ENCODE peak calls at places on chromosomes 16 and 17, in ten cellular contexts. J, V, K, E, A, D, H, B, O and S are unnamed samples.

GRCh38 chr16:78034530-78034929 is 12.2 kb downstream of the CLEC3A start:
- DNase-seq in J (no peak), O (no peak), K (no peak), H (no peak), B (no peak), A (no peak), D (no peak), E (no peak), V (no peak), S (peak; percentile 50)

GRCh38 chr16:55875273-55875672 is at the start of gene CES5A:
- DNase-seq in O (no peak), E (no peak), K (no peak), V (no peak), A (no peak), H (no peak), D (no peak), B (no peak), J (no peak), S (no peak)

GRCh38 chr17:77352441-77352840 is 211.7 kb downstream of the SEC14L1 start:
- DNase-seq in K (peak; percentile 7), E (no peak), O (no peak), J (no peak), H (no peak), A (no peak), D (no peak), B (no peak), V (no peak), S (no peak)

GRCh38 chr16:86044241-86044671 is 145.3 kb downstream of the IRF8 start:
- DNase-seq in A (peak; percentile 38), H (no peak), V (no peak), O (no peak), J (peak; percentile 72), D (peak; percentile 2), E (peak; percentile 71), B (peak; percentile 22), K (no peak), S (peak; percentile 22)

GRCh38 chr17:4142107-4142900 is 526 bp downstream of the ZZEF1 start:
- DNase-seq in A (peak; percentile 47), V (peak; percentile 69), H (peak; percentile 24), D (peak; percentile 18), E (no peak), O (peak; percentile 67), B (peak; percentile 23), J (peak; percentile 69), K (peak; percentile 43), S (peak; percentile 25)

GRCh38 chr16:67535201-67535600 is 6.6 kb downstream of the RIPOR1 start:
- DNase-seq in J (no peak), B (no peak), D (no peak), K (no peak), E (no peak), A (no peak), O (peak; percentile 60), V (no peak), H (no peak), S (no peak)

GRCh38 chr17:39123627-39124026 is 27.8 kb downstream of the PLXDC1 start:
- DNase-seq in V (no peak), E (no peak), D (no peak), B (no peak), A (no peak), K (no peak), H (no peak), J (no peak), O (peak; percentile 51), S (peak; percentile 4)

GRCh38 chr17:74380086-74380958 is 13.0 kb downstream of the GPR142 start:
- DNase-seq in J (no peak), H (no peak), V (no peak), K (no peak), D (no peak), E (no peak), O (no peak), B (no peak), A (peak; percentile 60), S (no peak)

GRCh38 chr16:87240211-87241134 is 76.7 kb downstream of the C16orf95 start:
- DNase-seq in O (no peak), K (no peak), B (no peak), H (no peak), A (no peak), D (no peak), V (no peak), J (no peak), E (peak; percentile 41), S (no peak)

GRCh38 chr17:76561799-76562268 is 22.0 kb downstream of the PRCD start:
- DNase-seq in J (no peak), K (no peak), D (no peak), V (no peak), E (no peak), H (no peak), B (no peak), O (no peak), A (no peak), S (peak; percentile 23)

GRCh38 chr16:67833035-67833417 is 9.1 kb upstream of the THAP11 start:
- DNase-seq in B (no peak), D (peak; percentile 60), J (no peak), O (no peak), E (no peak), V (no peak), A (no peak), H (no peak), K (no peak), S (peak; percentile 45)

GRCh38 chr17:31698751-31699150 is 160.3 kb downstream of the COPRS start:
- DNase-seq in J (no peak), K (no peak), O (no peak), B (no peak), E (no peak), D (no peak), A (no peak), V (no peak), H (no peak), S (no peak)

GRCh38 chr16:30600215-30600614 is 10.0 kb downstream of the ZNF689 start:
- DNase-seq in D (no peak), B (no peak), H (no peak), E (no peak), O (no peak), A (no peak), K (no peak), J (no peak), V (no peak), S (no peak)

GRCh38 chr16:86575754-86576557 is 2.4 kb upstream of the FOXL1 start:
- DNase-seq in D (peak; percentile 94), A (no peak), O (peak; percentile 60), V (no peak), E (peak; percentile 67), H (peak; percentile 86), J (peak; percentile 96), K (peak; percentile 81), B (peak; percentile 32), S (peak; percentile 99)

GRCh38 chr16:12906271-12906670 is 4.9 kb downstream of the SHISA9 start:
- DNase-seq in D (no peak), E (no peak), A (no peak), V (no peak), B (no peak), K (no peak), O (no peak), J (no peak), H (no peak), S (no peak)

GRCh38 chr16:17354121-17354750 is 116.5 kb downstream of the XYLT1 start:
- DNase-seq in B (no peak), O (no peak), A (no peak), K (no peak), E (peak; percentile 72), D (no peak), H (no peak), J (no peak), V (peak; percentile 8), S (no peak)

DNA sequence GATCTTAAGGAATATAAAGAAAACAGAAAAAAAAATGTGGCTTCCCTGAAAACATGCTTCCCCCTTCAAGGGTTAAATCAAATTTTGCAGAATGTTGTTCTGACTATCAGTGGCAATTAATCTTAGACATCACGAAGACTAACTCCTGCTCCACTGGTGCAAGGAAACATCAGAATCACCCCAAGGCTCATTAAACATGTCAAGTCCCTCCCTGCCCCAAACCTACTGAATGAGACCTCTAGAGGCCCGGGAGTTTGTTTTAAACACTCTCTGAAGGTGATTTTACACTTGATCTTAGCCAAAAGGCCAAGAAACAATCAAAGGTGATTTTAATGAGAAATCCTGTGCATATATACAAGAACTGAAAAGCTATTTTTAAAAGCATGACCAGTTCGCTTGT is 18.3 kb downstream of the PSME3IP1 start:
- DNase-seq in V (no peak), K (no peak), B (no peak), H (no peak), E (no peak), D (no peak), O (no peak), A (no peak), J (peak; percentile 21), S (no peak)
- H3K4me3 ChIP-seq in V (no peak overlapping the region), K (no peak overlapping the region), B (no peak overlapping the region), H (no peak overlapping the region), E (no peak overlapping the region), D (no peak overlapping the region), O (no peak overlapping the region), A (no peak overlapping the region), J (no peak overlapping the region), S (no peak overlapping the region)

GRCh38 chr16:47854737-47855136 is 301.1 kb downstream of the ABCC12 start:
- DNase-seq in K (no peak), V (no peak), A (no peak), H (no peak), E (no peak), J (no peak), O (no peak), D (no peak), B (no peak), S (no peak)
- TF ChIP-seq CTCF in K (no peak), V (no peak), A (no peak), H (no peak), E (no peak), J (no peak), O (no peak), D (no peak), B (no peak), S (no peak)

DNA sequence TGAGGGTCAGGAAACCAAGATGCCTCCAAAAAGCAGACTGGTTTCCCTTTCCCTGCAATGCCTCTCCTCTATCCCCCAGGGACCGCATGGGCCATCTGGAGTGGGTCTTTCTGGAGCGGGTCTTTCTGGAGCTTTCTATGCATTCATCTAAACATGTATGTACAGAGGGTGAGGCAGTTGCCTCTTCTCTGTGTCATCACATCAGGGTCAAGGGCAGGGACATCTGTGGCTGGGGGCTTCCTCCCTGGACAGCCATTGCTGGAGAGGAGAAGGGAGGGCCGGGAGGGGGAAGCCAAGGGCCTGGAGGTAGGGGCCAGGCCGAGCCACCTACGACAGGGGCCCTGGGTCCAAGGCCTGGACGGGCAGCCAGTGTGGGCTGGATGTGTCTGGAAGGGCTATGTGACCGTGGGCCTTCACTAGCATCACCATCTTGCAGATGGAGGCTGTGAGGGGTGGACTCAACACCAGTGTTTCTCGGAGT is 840 bp downstream of the ADCY7 start:
- DNase-seq in V (no peak), O (no peak), A (no peak), H (no peak), E (peak; percentile 60), K (no peak), B (no peak), J (no peak), D (no peak), S (no peak)
- H3K4me3 ChIP-seq in V (no peak overlapping the region), O (peak overlapping the region; percentile 32), A (peak overlapping the region; percentile 19), H (peak overlapping the region; percentile 59), E (peak overlapping the region; percentile 64), K (peak overlapping the region; percentile 45), B (peak overlapping the region; percentile 54), J (no peak overlapping the region), D (peak overlapping the region; percentile 52), S (peak overlapping the region; percentile 33)

GRCh38 chr16:82625066-82625968 is 1.5 kb upstream of the CDH13 start:
- DNase-seq in B (no peak), D (no peak), E (no peak), H (no peak), V (no peak), J (no peak), O (no peak), K (peak; percentile 61), A (no peak), S (no peak)

GRCh38 chr16:82621796-82622195 is 5.0 kb upstream of the CDH13 start:
- DNase-seq in J (no peak), V (no peak), E (no peak), K (no peak), O (no peak), B (no peak), A (no peak), D (no peak), H (no peak), S (no peak)
- TF ChIP-seq CTCF in J (peak; percentile 21), V (no peak), E (peak; percentile 31), K (peak; percentile 19), O (no peak), B (no peak), A (no peak), D (peak; percentile 28), H (peak; percentile 44), S (peak; percentile 25)